ENCODE peak calls at places on chromosomes 3 and 15, in eight cellular contexts. D is NCI-H1417; W is CD4-positive, alpha-beta memory T cell; G is immature natural killer cell; S is BE2C; V is GM12891; U is heart left ventricle; K is choroid plexus epithelial cell. M is an unnamed sample.

GRCh38 chr15:45804028-45804427 is 169.2 kb downstream of the SQOR start:
- DNase-seq in S (no peak), U (no peak), K (no peak), D (no peak), W (no peak), G (no peak), V (no peak), M (no peak)

GRCh38 chr15:95024388-95024787 is 793.0 kb downstream of the MCTP2 start:
- DNase-seq in K (peak), V (no peak), U (peak), D (peak), G (no peak), S (no peak), W (no peak), M (peak)

GRCh38 chr3:151386063-151386462 is 1.5 kb upstream of the P2RY12 start:
- DNase-seq in S (no peak), V (no peak), K (no peak), U (no peak), W (no peak), D (no peak), G (no peak), M (peak)

GRCh38 chr3:195059471-195060216 is 211.3 kb downstream of the XXYLT1 start:
- DNase-seq in S (no peak), U (no peak), G (no peak), V (no peak), W (no peak), D (no peak), K (no peak), M (no peak)

GRCh38 chr3:155890671-155891190 is 20.3 kb downstream of the GMPS start:
- DNase-seq in U (no peak), W (no peak), G (no peak), S (no peak), V (no peak), D (no peak), K (peak), M (peak)

GRCh38 chr3:99534951-99535704 is 103.3 kb upstream of the COL8A1 start:
- DNase-seq in V (no peak), U (no peak), G (no peak), S (no peak), K (peak), D (no peak), W (no peak), M (peak)

GRCh38 chr3:114441386-114441785 is 147.6 kb downstream of the TIGIT start:
- DNase-seq in D (no peak), G (no peak), K (no peak), U (no peak), S (no peak), V (no peak), W (no peak), M (no peak)

GRCh38 chr15:39301589-39301999 is 279.3 kb upstream of the THBS1 start:
- DNase-seq in D (no peak), V (no peak), G (no peak), K (peak), W (no peak), S (no peak), U (no peak), M (peak)

GRCh38 chr3:121999931-122000330 is 22.1 kb downstream of the ILDR1 start:
- DNase-seq in K (no peak), G (no peak), U (no peak), V (no peak), S (no peak), W (no peak), D (no peak), M (no peak)

GRCh38 chr3:48215019-48215418 is 8.3 kb upstream of the CAMP start:
- DNase-seq in V (no peak), G (no peak), U (peak), K (peak), W (no peak), S (no peak), D (no peak), M (no peak)

GRCh38 chr3:152835311-152836102 is 576 bp downstream of the P2RY1 start:
- DNase-seq in W (no peak), V (peak), G (no peak), D (no peak), S (peak), U (peak), K (peak), M (peak)

GRCh38 chr3:170429050-170429449 is 10.4 kb downstream of the CLDN11 start:
- DNase-seq in S (no peak), U (no peak), W (no peak), K (peak), D (no peak), V (no peak), G (no peak), M (peak)

GRCh38 chr3:39000008-39000450 is 51.7 kb downstream of the SCN11A start:
- DNase-seq in G (no peak), V (peak), K (peak), U (no peak), W (peak), D (peak), S (no peak), M (peak)

GRCh38 chr3:64848127-64848526 is 160.3 kb upstream of the ADAMTS9 start:
- DNase-seq in V (no peak), W (no peak), U (no peak), S (no peak), K (no peak), G (no peak), D (no peak), M (no peak)

GRCh38 chr15:72155635-72156616 is 37.7 kb downstream of the SENP8 start:
- DNase-seq in S (peak), W (peak), K (peak), D (peak), V (peak), G (peak), U (peak), M (peak)

GRCh38 chr15:45333550-45333949 is 44.8 kb downstream of the GATM start:
- DNase-seq in V (no peak), S (peak), D (no peak), K (peak), G (no peak), W (no peak), U (peak), M (peak)

GRCh38 chr3:18679226-18679625 is 254.1 kb upstream of the SATB1 start:
- DNase-seq in U (no peak), S (no peak), G (peak), W (peak), V (no peak), K (no peak), D (no peak), M (no peak)

GRCh38 chr3:30544811-30545210 is 61.6 kb upstream of the TGFBR2 start:
- DNase-seq in K (peak), G (no peak), D (no peak), U (no peak), V (no peak), S (no peak), W (no peak), M (peak)

GRCh38 chr3:43895573-43895972 is 204.8 kb downstream of the ABHD5 start:
- DNase-seq in G (no peak), W (no peak), D (no peak), S (no peak), U (no peak), K (no peak), V (no peak), M (no peak)

GRCh38 chr15:59186501-59186900 is 20.1 kb upstream of the LDHAL6B start:
- DNase-seq in U (no peak), W (no peak), V (no peak), K (peak), D (no peak), G (no peak), S (no peak), M (peak)

GRCh38 chr3:124409650-124410275 is 320.5 kb upstream of the UMPS start:
- DNase-seq in S (no peak), G (no peak), W (no peak), D (no peak), K (peak), V (no peak), U (no peak), M (peak)

GRCh38 chr3:50885491-50885890 is 210.8 kb downstream of the DOCK3 start:
- DNase-seq in W (no peak), U (no peak), S (peak), V (no peak), G (no peak), K (no peak), D (no peak), M (no peak)

GRCh38 chr15:64836023-64836536 is 5.6 kb upstream of the PLEKHO2 start:
- DNase-seq in G (no peak), W (no peak), S (no peak), D (no peak), V (no peak), K (no peak), U (no peak), M (no peak)

GRCh38 chr3:195259146-195259563 is 11.8 kb downstream of the XXYLT1 start:
- DNase-seq in W (no peak), D (peak), V (no peak), K (peak), U (no peak), G (no peak), S (peak), M (no peak)

M was measured in EH.